ENCODE peak calls at places on chromosomes 16 and 17, in five cellular contexts. I, S, W, P and E are unnamed samples.

GRCh38 chr17:73856585-73856984 is 212.3 kb upstream of the SDK2 start:
- DNase-seq in I (no peak), S (no peak), W (no peak), P (no peak), E (no peak)

GRCh38 chr16:11232852-11233726 is 22.9 kb downstream of the SOCS1 start:
- DNase-seq in I (no peak), S (no peak), W (no peak), P (no peak), E (peak; percentile 88)

GRCh38 chr17:46795379-46795952 is 23.0 kb downstream of the WNT3 start:
- DNase-seq in I (no peak), S (no peak), W (no peak), P (no peak), E (peak; percentile 95)

GRCh38 chr17:16918443-16918842 is 53.5 kb downstream of the TNFRSF13B start:
- DNase-seq in I (no peak), S (no peak), W (peak; percentile 28), P (no peak), E (no peak)

GRCh38 chr16:20918486-20919239 is 18.1 kb downstream of the LYRM1 start:
- DNase-seq in I (no peak), S (no peak), W (no peak), P (peak; percentile 26), E (peak; percentile 72)

GRCh38 chr17:78979780-78980623 is at the start of gene LGALS3BP:
- DNase-seq in I (peak; percentile 70), S (peak; percentile 20), W (peak; percentile 91), P (peak; percentile 89), E (no peak)

GRCh38 chr16:67326472-67327309 is at the start of the genes KCTD19 and LRRC36:
- DNase-seq in I (no peak), S (peak; percentile 85), W (peak; percentile 91), P (peak; percentile 39), E (peak; percentile 91)

GRCh38 chr17:82396601-82397435 is 21.3 kb upstream of the HEXD start:
- DNase-seq in I (peak; percentile 98), S (no peak), W (no peak), P (peak; percentile 26), E (no peak)

GRCh38 chr17:9343513-9343912 is 232.1 kb downstream of the STX8 start:
- DNase-seq in I (no peak), S (no peak), W (no peak), P (peak; percentile 52), E (peak; percentile 6)

GRCh38 chr17:76121932-76122383 is 18.4 kb upstream of the EXOC7 start:
- DNase-seq in I (no peak), S (no peak), W (no peak), P (no peak), E (no peak)

GRCh38 chr16:66133641-66134402 is 232.7 kb upstream of the CDH5 start:
- DNase-seq in I (no peak), S (no peak), W (no peak), P (peak; percentile 46), E (no peak)

GRCh38 chr17:9350083-9350482 is 225.5 kb downstream of the STX8 start:
- DNase-seq in I (peak; percentile 98), S (no peak), W (no peak), P (peak; percentile 93), E (no peak)

GRCh38 chr16:84331998-84332780 is 36.1 kb upstream of the ATP2C2 start:
- DNase-seq in I (no peak), S (no peak), W (no peak), P (no peak), E (no peak)

GRCh38 chr16:27221576-27222498 is 18.5 kb downstream of the KDM8 start:
- DNase-seq in I (no peak), S (no peak), W (no peak), P (peak; percentile 71), E (no peak)

GRCh38 chr17:45246861-45247428 is 14.9 kb downstream of the SPATA32 start:
- DNase-seq in I (no peak), S (peak; percentile 64), W (peak; percentile 89), P (peak; percentile 50), E (peak; percentile 43)

GRCh38 chr17:57396515-57396921 is 140.2 kb downstream of the MSI2 start:
- DNase-seq in I (no peak), S (no peak), W (no peak), P (peak; percentile 9), E (no peak)

GRCh38 chr17:30558313-30559195 is 81.3 kb downstream of the GOSR1 start:
- DNase-seq in I (no peak), S (no peak), W (no peak), P (no peak), E (no peak)

GRCh38 chr17:64028874-64029464 is 8.5 kb upstream of the ICAM2 start:
- DNase-seq in I (peak; percentile 25), S (peak; percentile 38), W (peak; percentile 64), P (peak; percentile 66), E (peak; percentile 81)

GRCh38 chr16:16071631-16072244 is 122.3 kb downstream of the ABCC1 start:
- DNase-seq in I (no peak), S (no peak), W (no peak), P (peak; percentile 65), E (no peak)

GRCh38 chr17:74957935-74958549 is 14.5 kb downstream of the HID1 start:
- DNase-seq in I (no peak), S (peak; percentile 69), W (peak; percentile 96), P (peak; percentile 56), E (peak; percentile 83)

GRCh38 chr17:78538033-78538776 is 39.0 kb downstream of the DNAH17 start:
- DNase-seq in I (no peak), S (no peak), W (no peak), P (no peak), E (no peak)

GRCh38 chr17:81832608-81833159 is 407 bp downstream of the MCRIP1 start:
- DNase-seq in I (no peak), S (no peak), W (no peak), P (peak; percentile 44), E (peak; percentile 43)

GRCh38 chr16:4593069-4593468 is 21.6 kb downstream of the UBALD1 start:
- DNase-seq in I (no peak), S (no peak), W (no peak), P (no peak), E (no peak)

GRCh38 chr17:30391534-30391933 is 12.8 kb downstream of the CPD start:
- DNase-seq in I (no peak), S (no peak), W (no peak), P (no peak), E (no peak)

GRCh38 chr16:74296120-74296464 is 522 bp upstream of the PSMD7 start:
- DNase-seq in I (no peak), S (peak; percentile 12), W (no peak), P (no peak), E (no peak)

GRCh38 chr17:65407017-65407416 is 154.4 kb downstream of the AXIN2 start:
- DNase-seq in I (no peak), S (no peak), W (no peak), P (no peak), E (no peak)

GRCh38 chr17:78315355-78316114 is 44.3 kb downstream of the SOCS3 start:
- DNase-seq in I (peak; percentile 91), S (no peak), W (no peak), P (peak; percentile 96), E (peak; percentile 96)

GRCh38 chr17:31533546-31534155 is 142.2 kb downstream of the RAB11FIP4 start:
- DNase-seq in I (peak; percentile 47), S (peak; percentile 27), W (peak; percentile 69), P (peak; percentile 49), E (peak; percentile 76)

GRCh38 chr17:64531955-64532371 is 25.2 kb downstream of the CEP95 start:
- DNase-seq in I (no peak), S (no peak), W (no peak), P (peak; percentile 71), E (no peak)

GRCh38 chr17:51434434-51435170 is 174.3 kb downstream of the UTP18 start:
- DNase-seq in I (no peak), S (no peak), W (no peak), P (no peak), E (no peak)

GRCh38 chr16:59880626-59881025 is 1146.5 kb upstream of the GOT2 start:
- DNase-seq in I (no peak), S (no peak), W (no peak), P (no peak), E (no peak)

GRCh38 chr16:19458722-19459379 is 41.2 kb downstream of the TMC5 start:
- DNase-seq in I (no peak), S (no peak), W (no peak), P (no peak), E (peak; percentile 26)

GRCh38 chr16:65704866-65705265 is 583.0 kb upstream of the CDH11 start:
- DNase-seq in I (no peak), S (no peak), W (no peak), P (no peak), E (no peak)